ENCODE peak calls at places on chromosomes 4 and X, in four cellular contexts. One of them, this sample, is unnamed.

GRCh38 chrX:1074755-1075154 is 137.7 kb downstream of the CRLF2 start:
- DNase-seq in GM12878: no peak
- DNase-seq in HCT116: no peak
- DNase-seq in HepG2: no peak
- DNase-seq in this sample: no peak

GRCh38 chr4:169079942-169080827 is 70.1 kb upstream of the CBR4 start:
- DNase-seq in GM12878: peak; percentile 51
- DNase-seq in HCT116: no peak
- DNase-seq in HepG2: peak; percentile 88
- DNase-seq in this sample: no peak

GRCh38 chr4:74934016-74934821 is 1.3 kb downstream of the PARM1 start:
- DNase-seq in GM12878: no peak
- DNase-seq in HCT116: no peak
- DNase-seq in HepG2: no peak
- DNase-seq in this sample: no peak

GRCh38 chr4:37982736-37983135 is 22.5 kb downstream of the PTTG2 start:
- DNase-seq in GM12878: no peak
- DNase-seq in HCT116: no peak
- DNase-seq in HepG2: no peak
- DNase-seq in this sample: no peak

GRCh38 chrX:71622347-71623104 is 4.2 kb upstream of the CXCR3 start:
- DNase-seq in GM12878: peak; percentile 68
- DNase-seq in HCT116: peak; percentile 19
- DNase-seq in HepG2: peak; percentile 58
- DNase-seq in this sample: no peak

GRCh38 chr4:91267543-91267942 is 1036.2 kb upstream of the GRID2 start:
- DNase-seq in GM12878: no peak
- DNase-seq in HCT116: no peak
- DNase-seq in HepG2: no peak
- DNase-seq in this sample: no peak

GRCh38 chr4:13514722-13515121 is 29.6 kb downstream of the NKX3-2 start:
- DNase-seq in GM12878: no peak
- DNase-seq in HCT116: no peak
- DNase-seq in HepG2: no peak
- DNase-seq in this sample: no peak

GRCh38 chrX:39899876-39900787 is 197.6 kb downstream of the BCOR start:
- DNase-seq in GM12878: no peak
- DNase-seq in HCT116: no peak
- DNase-seq in HepG2: no peak
- DNase-seq in this sample: no peak

GRCh38 chrX:81728622-81729021 is 526.7 kb downstream of the SH3BGRL start:
- DNase-seq in GM12878: no peak
- DNase-seq in HCT116: no peak
- DNase-seq in HepG2: no peak
- DNase-seq in this sample: no peak

GRCh38 chrX:95974885-95975284 is 709.8 kb upstream of the DIAPH2 start:
- DNase-seq in GM12878: no peak
- DNase-seq in HCT116: no peak
- DNase-seq in HepG2: no peak
- DNase-seq in this sample: no peak

GRCh38 chr4:182318256-182318655 is 75.1 kb downstream of the TENM3 start:
- DNase-seq in GM12878: no peak
- DNase-seq in HCT116: no peak
- DNase-seq in HepG2: no peak
- DNase-seq in this sample: no peak

GRCh38 chr4:98627883-98628282 is 30.5 kb downstream of the TSPAN5 start:
- DNase-seq in GM12878: no peak
- DNase-seq in HCT116: peak; percentile 31
- DNase-seq in HepG2: no peak
- DNase-seq in this sample: no peak

GRCh38 chr4:105092768-105093167 is 53.9 kb upstream of the TET2 start:
- DNase-seq in GM12878: no peak
- DNase-seq in HCT116: no peak
- DNase-seq in HepG2: no peak
- DNase-seq in this sample: no peak

GRCh38 chrX:65596270-65596669 is 61.7 kb upstream of the LAS1L start:
- DNase-seq in GM12878: peak; percentile 43
- DNase-seq in HCT116: no peak
- DNase-seq in HepG2: no peak
- DNase-seq in this sample: no peak

GRCh38 chrX:44060221-44060620 is 87.0 kb upstream of the NDP start:
- DNase-seq in GM12878: no peak
- DNase-seq in HCT116: no peak
- DNase-seq in HepG2: no peak
- DNase-seq in this sample: no peak

GRCh38 chrX:85024044-85024443 is 20.4 kb downstream of the APOOL start:
- DNase-seq in GM12878: no peak
- DNase-seq in HCT116: no peak
- DNase-seq in HepG2: no peak
- DNase-seq in this sample: no peak

GRCh38 chrX:12693754-12694153 is 97.5 kb upstream of the PRPS2 start:
- DNase-seq in GM12878: no peak
- DNase-seq in HCT116: no peak
- DNase-seq in HepG2: no peak
- DNase-seq in this sample: no peak

GRCh38 chr4:5237086-5237485 is 185.8 kb downstream of the STK32B start:
- DNase-seq in GM12878: no peak
- DNase-seq in HCT116: no peak
- DNase-seq in HepG2: no peak
- DNase-seq in this sample: no peak

GRCh38 chrX:31871989-31872388 is 800.1 kb upstream of the FTHL17 start:
- DNase-seq in GM12878: no peak
- DNase-seq in HCT116: no peak
- DNase-seq in HepG2: no peak
- DNase-seq in this sample: no peak

GRCh38 chr4:6280365-6280996 is 10.8 kb downstream of the WFS1 start:
- DNase-seq in GM12878: no peak
- DNase-seq in HCT116: no peak
- DNase-seq in HepG2: no peak
- DNase-seq in this sample: no peak

GRCh38 chr4:125388653-125389052 is 73.9 kb downstream of the FAT4 start:
- DNase-seq in GM12878: no peak
- DNase-seq in HCT116: no peak
- DNase-seq in HepG2: no peak
- DNase-seq in this sample: no peak

GRCh38 chr4:102781570-102781969 is 20.8 kb upstream of the MANBA start:
- DNase-seq in GM12878: no peak
- DNase-seq in HCT116: no peak
- DNase-seq in HepG2: peak; percentile 22
- DNase-seq in this sample: no peak

GRCh38 chr4:8010618-8011017 is 71.0 kb upstream of the AFAP1 start:
- DNase-seq in GM12878: no peak
- DNase-seq in HCT116: no peak
- DNase-seq in HepG2: peak; percentile 41
- DNase-seq in this sample: no peak

GRCh38 chr4:146059865-146060264 is 115.7 kb upstream of the LSM6 start:
- DNase-seq in GM12878: peak; percentile 84
- DNase-seq in HCT116: no peak
- DNase-seq in HepG2: no peak
- DNase-seq in this sample: no peak
- H3K4me3 ChIP-seq in GM12878: no peak overlapping the region
- H3K4me3 ChIP-seq in HCT116: no peak overlapping the region
- H3K4me3 ChIP-seq in HepG2: no peak overlapping the region
- H3K4me3 ChIP-seq in this sample: no peak overlapping the region

GRCh38 chrX:51496501-51497291 is at the start of gene NUDT11:
- DNase-seq in GM12878: no peak
- DNase-seq in HCT116: no peak
- DNase-seq in HepG2: no peak
- DNase-seq in this sample: no peak

GRCh38 chrX:51494409-51494808 is 2.0 kb downstream of the NUDT11 start:
- DNase-seq in GM12878: no peak
- DNase-seq in HCT116: no peak
- DNase-seq in HepG2: no peak
- DNase-seq in this sample: no peak
- TF ChIP-seq CTCF in GM12878: no peak
- TF ChIP-seq CTCF in HCT116: no peak
- TF ChIP-seq CTCF in HepG2: no peak
- TF ChIP-seq CTCF in this sample: peak; percentile 21

DNA sequence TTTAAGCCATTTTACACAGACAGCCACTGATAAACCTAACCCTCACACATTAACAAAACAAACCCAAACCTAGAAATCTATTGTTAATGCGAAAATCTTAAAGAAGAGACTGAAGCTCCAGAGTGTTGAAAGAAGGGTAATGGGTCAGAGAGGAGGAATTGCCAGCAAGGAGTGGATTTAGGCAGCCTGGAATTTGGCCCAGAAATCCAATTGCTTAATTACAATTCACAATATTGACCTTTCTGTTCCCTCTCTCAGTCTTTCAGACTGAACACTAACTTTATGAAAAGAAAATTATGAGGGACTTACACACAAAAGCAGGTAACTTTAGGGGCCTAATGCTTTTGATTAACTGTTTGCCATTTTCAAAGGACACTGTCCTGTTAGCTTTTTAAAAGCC is 185.2 kb upstream of the GPC4 start:
- DNase-seq in GM12878: no peak
- DNase-seq in HCT116: no peak
- DNase-seq in HepG2: no peak
- DNase-seq in this sample: no peak
- TF ChIP-seq SIN3A in GM12878: no peak
- TF ChIP-seq SIN3A in HCT116: no peak
- TF ChIP-seq SIN3A in HepG2: no peak
- TF ChIP-seq SIN3A in this sample: no peak

DNA sequence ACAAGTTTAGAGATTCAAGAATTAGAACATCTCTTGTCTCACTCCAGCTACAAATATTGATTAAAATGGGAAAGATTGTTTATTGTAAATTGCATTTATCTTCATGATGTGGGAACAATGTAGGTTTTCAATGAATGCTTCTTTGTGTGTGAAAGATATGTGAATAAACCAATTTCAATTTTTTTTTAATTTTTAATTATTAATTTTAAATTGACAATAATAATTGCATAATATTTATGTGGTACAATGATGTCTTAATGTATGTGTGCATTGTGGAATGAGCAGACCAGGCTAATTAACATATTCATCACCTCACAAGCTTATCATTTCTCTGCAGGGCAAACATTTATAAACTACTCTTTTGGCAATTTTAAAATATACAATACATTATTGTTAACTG is 281.1 kb downstream of the RAPGEF2 start:
- DNase-seq in GM12878: no peak
- DNase-seq in HCT116: no peak
- DNase-seq in HepG2: no peak
- DNase-seq in this sample: no peak
- H3K4me3 ChIP-seq in GM12878: no peak overlapping the region
- H3K4me3 ChIP-seq in HCT116: no peak overlapping the region
- H3K4me3 ChIP-seq in HepG2: no peak overlapping the region
- H3K4me3 ChIP-seq in this sample: no peak overlapping the region

GRCh38 chrX:18899796-18900380 is 84.0 kb downstream of the PHKA2 start:
- DNase-seq in GM12878: no peak
- DNase-seq in HCT116: no peak
- DNase-seq in HepG2: no peak
- DNase-seq in this sample: no peak
- TF ChIP-seq CTCF in GM12878: peak; percentile 40
- TF ChIP-seq CTCF in HCT116: peak; percentile 33
- TF ChIP-seq CTCF in HepG2: peak; percentile 32
- TF ChIP-seq CTCF in this sample: peak; percentile 54

GRCh38 chr4:174600391-174600790 is 78.1 kb upstream of the HPGD start:
- DNase-seq in GM12878: no peak
- DNase-seq in HCT116: no peak
- DNase-seq in HepG2: no peak
- DNase-seq in this sample: no peak
- TF ChIP-seq SIN3A in GM12878: no peak
- TF ChIP-seq SIN3A in HCT116: no peak
- TF ChIP-seq SIN3A in HepG2: no peak
- TF ChIP-seq SIN3A in this sample: no peak

DNA sequence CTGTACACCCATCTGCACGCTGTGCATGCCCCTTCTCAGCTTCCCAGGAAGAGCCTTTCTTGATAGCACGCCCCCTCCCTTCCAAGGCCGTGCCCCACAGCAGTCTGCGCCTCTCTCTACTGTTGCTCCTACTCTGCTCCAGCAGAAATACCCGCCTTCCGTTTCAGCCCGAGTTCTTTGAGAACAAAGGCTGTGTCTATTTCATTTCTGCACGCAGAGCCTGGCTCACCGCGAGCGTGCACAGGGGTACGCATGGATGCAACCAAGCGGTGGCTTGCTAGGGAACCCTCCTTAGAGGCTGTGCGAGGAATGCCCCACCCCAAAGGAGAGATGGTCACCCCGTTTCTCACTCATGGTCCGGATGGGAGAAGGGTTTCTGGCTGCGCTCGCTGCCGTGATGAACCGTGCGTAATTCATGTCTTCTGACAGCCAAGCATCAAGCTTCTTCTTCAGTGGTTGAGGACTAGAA is 448 bp downstream of the AADAT start:
- DNase-seq in GM12878: no peak
- DNase-seq in HCT116: no peak
- DNase-seq in HepG2: peak; percentile 34
- DNase-seq in this sample: no peak
- H3K4me3 ChIP-seq in GM12878: no peak overlapping the region
- H3K4me3 ChIP-seq in HCT116: peak overlapping the region; percentile 73
- H3K4me3 ChIP-seq in HepG2: peak overlapping the region; percentile 63
- H3K4me3 ChIP-seq in this sample: peak overlapping the region; percentile 68

DNA sequence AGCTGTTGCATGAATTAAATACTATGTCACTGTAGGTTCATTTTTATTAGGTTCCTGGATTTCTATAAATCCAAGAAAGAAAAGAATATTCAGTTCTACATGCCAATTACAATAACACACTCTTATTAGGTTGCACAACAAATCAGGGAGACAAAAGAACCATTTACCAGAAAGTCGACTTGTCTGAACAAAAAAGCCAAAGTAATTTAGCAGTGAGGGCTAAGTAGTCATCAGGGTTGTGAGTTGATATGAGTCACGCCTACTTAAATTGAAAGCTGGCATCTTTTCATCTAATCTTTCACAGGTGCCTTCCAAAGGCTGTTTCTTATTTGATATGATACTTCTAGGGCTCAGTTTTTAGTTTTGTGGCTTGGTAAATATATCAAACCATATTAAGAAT is 25.4 kb upstream of the GNRHR start:
- DNase-seq in GM12878: no peak
- DNase-seq in HCT116: no peak
- DNase-seq in HepG2: no peak
- DNase-seq in this sample: no peak
- TF ChIP-seq CTCF in GM12878: no peak
- TF ChIP-seq CTCF in HCT116: no peak
- TF ChIP-seq CTCF in HepG2: no peak
- TF ChIP-seq CTCF in this sample: no peak

GRCh38 chrX:20743054-20743453 is 476.3 kb upstream of the RPS6KA3 start:
- DNase-seq in GM12878: no peak
- DNase-seq in HCT116: no peak
- DNase-seq in HepG2: no peak
- DNase-seq in this sample: no peak
- TF ChIP-seq SIN3A in GM12878: no peak
- TF ChIP-seq SIN3A in HCT116: no peak
- TF ChIP-seq SIN3A in HepG2: no peak
- TF ChIP-seq SIN3A in this sample: no peak

GRCh38 chrX:28586291-28586690 is 955 bp upstream of the IL1RAPL1 start:
- DNase-seq in GM12878: no peak
- DNase-seq in HCT116: no peak
- DNase-seq in HepG2: no peak
- DNase-seq in this sample: no peak
- H3K4me3 ChIP-seq in GM12878: no peak overlapping the region
- H3K4me3 ChIP-seq in HCT116: peak overlapping the region; percentile 56
- H3K4me3 ChIP-seq in HepG2: no peak overlapping the region
- H3K4me3 ChIP-seq in this sample: peak overlapping the region; percentile 62

This sample was measured in Panc1.